ENCODE peak calls at places on chromosomes 6 and 20, in nine cellular contexts. One of them, this sample, is unnamed.
A peak's percentile ranks its signal among the peaks of the same experiment; 100 is the strongest.

GRCh38 chr20:62303327-62304226 is 780 bp downstream of the ADRM1 start:
- DNase-seq in frontal cortex: peak; percentile 26
- DNase-seq in RPMI7951: peak; percentile 44
- DNase-seq in EH: peak; percentile 39
- DNase-seq in HCT116: no peak
- DNase-seq in mesendoderm: peak; percentile 40
- DNase-seq in effector memory CD4-positive, alpha-beta T cell: no peak
- DNase-seq in Ammon's horn: no peak
- DNase-seq in T47D: peak; percentile 59
- DNase-seq in this sample: no peak

GRCh38 chr20:37295001-37295400 is 5.5 kb downstream of the MANBAL start:
- DNase-seq in effector memory CD4-positive, alpha-beta T cell: no peak
- DNase-seq in HCT116: peak; percentile 94
- DNase-seq in frontal cortex: no peak
- DNase-seq in RPMI7951: peak; percentile 99
- DNase-seq in Ammon's horn: no peak
- DNase-seq in EH: peak; percentile 99
- DNase-seq in T47D: no peak
- DNase-seq in mesendoderm: peak; percentile 91
- DNase-seq in this sample: peak; percentile 98

GRCh38 chr6:7171119-7171518 is 63.4 kb downstream of the RREB1 start:
- DNase-seq in mesendoderm: no peak
- DNase-seq in EH: no peak
- DNase-seq in effector memory CD4-positive, alpha-beta T cell: no peak
- DNase-seq in RPMI7951: no peak
- DNase-seq in T47D: no peak
- DNase-seq in Ammon's horn: no peak
- DNase-seq in frontal cortex: no peak
- DNase-seq in HCT116: no peak
- DNase-seq in this sample: no peak

GRCh38 chr6:128463942-128464341 is 56.5 kb downstream of the PTPRK start:
- DNase-seq in RPMI7951: peak; percentile 19
- DNase-seq in frontal cortex: no peak
- DNase-seq in effector memory CD4-positive, alpha-beta T cell: no peak
- DNase-seq in EH: peak; percentile 25
- DNase-seq in Ammon's horn: no peak
- DNase-seq in mesendoderm: no peak
- DNase-seq in T47D: no peak
- DNase-seq in HCT116: no peak
- DNase-seq in this sample: peak; percentile 13

GRCh38 chr6:104855507-104855906 is 4.2 kb downstream of the HACE1 start:
- DNase-seq in HCT116: no peak
- DNase-seq in RPMI7951: peak; percentile 11
- DNase-seq in T47D: no peak
- DNase-seq in frontal cortex: no peak
- DNase-seq in EH: peak; percentile 73
- DNase-seq in effector memory CD4-positive, alpha-beta T cell: no peak
- DNase-seq in Ammon's horn: no peak
- DNase-seq in mesendoderm: no peak
- DNase-seq in this sample: no peak

GRCh38 chr20:23008673-23009072 is 26.4 kb upstream of the SSTR4 start:
- DNase-seq in Ammon's horn: no peak
- DNase-seq in HCT116: no peak
- DNase-seq in RPMI7951: no peak
- DNase-seq in EH: no peak
- DNase-seq in mesendoderm: no peak
- DNase-seq in T47D: no peak
- DNase-seq in frontal cortex: no peak
- DNase-seq in effector memory CD4-positive, alpha-beta T cell: no peak
- DNase-seq in this sample: peak; percentile 22

GRCh38 chr6:163133017-163133416 is 281.5 kb upstream of the QKI start:
- DNase-seq in Ammon's horn: no peak
- DNase-seq in RPMI7951: no peak
- DNase-seq in T47D: peak; percentile 19
- DNase-seq in frontal cortex: no peak
- DNase-seq in HCT116: no peak
- DNase-seq in effector memory CD4-positive, alpha-beta T cell: no peak
- DNase-seq in mesendoderm: peak; percentile 38
- DNase-seq in EH: no peak
- DNase-seq in this sample: no peak

GRCh38 chr6:31725502-31726350 is 2.6 kb downstream of the MPIG6B start:
- DNase-seq in effector memory CD4-positive, alpha-beta T cell: no peak
- DNase-seq in EH: no peak
- DNase-seq in RPMI7951: no peak
- DNase-seq in HCT116: no peak
- DNase-seq in Ammon's horn: no peak
- DNase-seq in frontal cortex: no peak
- DNase-seq in T47D: no peak
- DNase-seq in mesendoderm: no peak
- DNase-seq in this sample: no peak

GRCh38 chr6:99148761-99149160 is 200.7 kb downstream of the FAXC start:
- DNase-seq in EH: no peak
- DNase-seq in mesendoderm: no peak
- DNase-seq in RPMI7951: no peak
- DNase-seq in T47D: no peak
- DNase-seq in effector memory CD4-positive, alpha-beta T cell: no peak
- DNase-seq in frontal cortex: no peak
- DNase-seq in HCT116: no peak
- DNase-seq in Ammon's horn: no peak
- DNase-seq in this sample: no peak

GRCh38 chr6:107080036-107080435 is 35.3 kb downstream of the BEND3 start:
- DNase-seq in mesendoderm: peak; percentile 73
- DNase-seq in T47D: no peak
- DNase-seq in effector memory CD4-positive, alpha-beta T cell: no peak
- DNase-seq in HCT116: peak; percentile 10
- DNase-seq in EH: no peak
- DNase-seq in Ammon's horn: no peak
- DNase-seq in frontal cortex: no peak
- DNase-seq in RPMI7951: no peak
- DNase-seq in this sample: no peak

GRCh38 chr6:137560184-137560563 is 66.0 kb upstream of the OLIG3 start:
- DNase-seq in T47D: no peak
- DNase-seq in mesendoderm: no peak
- DNase-seq in EH: no peak
- DNase-seq in RPMI7951: no peak
- DNase-seq in frontal cortex: no peak
- DNase-seq in Ammon's horn: no peak
- DNase-seq in HCT116: no peak
- DNase-seq in effector memory CD4-positive, alpha-beta T cell: no peak
- DNase-seq in this sample: no peak

GRCh38 chr20:5848711-5849505 is 98.7 kb downstream of the SHLD1 start:
- DNase-seq in RPMI7951: peak; percentile 86
- DNase-seq in effector memory CD4-positive, alpha-beta T cell: no peak
- DNase-seq in frontal cortex: no peak
- DNase-seq in mesendoderm: no peak
- DNase-seq in Ammon's horn: no peak
- DNase-seq in HCT116: no peak
- DNase-seq in T47D: no peak
- DNase-seq in EH: peak; percentile 15
- DNase-seq in this sample: no peak

GRCh38 chr20:7362601-7363000 is 577.7 kb downstream of the HAO1 start:
- DNase-seq in mesendoderm: no peak
- DNase-seq in RPMI7951: no peak
- DNase-seq in effector memory CD4-positive, alpha-beta T cell: no peak
- DNase-seq in Ammon's horn: peak; percentile 3
- DNase-seq in HCT116: no peak
- DNase-seq in EH: no peak
- DNase-seq in T47D: no peak
- DNase-seq in frontal cortex: no peak
- DNase-seq in this sample: no peak

GRCh38 chr20:36988494-36988966 is 37.0 kb upstream of the SAMHD1 start:
- DNase-seq in EH: peak; percentile 23
- DNase-seq in effector memory CD4-positive, alpha-beta T cell: no peak
- DNase-seq in frontal cortex: no peak
- DNase-seq in HCT116: no peak
- DNase-seq in T47D: peak; percentile 39
- DNase-seq in Ammon's horn: no peak
- DNase-seq in RPMI7951: peak; percentile 32
- DNase-seq in mesendoderm: no peak
- DNase-seq in this sample: peak; percentile 34

GRCh38 chr20:14830466-14830865 is 493.1 kb upstream of the FLRT3 start:
- DNase-seq in T47D: no peak
- DNase-seq in effector memory CD4-positive, alpha-beta T cell: no peak
- DNase-seq in HCT116: no peak
- DNase-seq in mesendoderm: no peak
- DNase-seq in RPMI7951: no peak
- DNase-seq in Ammon's horn: no peak
- DNase-seq in EH: no peak
- DNase-seq in frontal cortex: no peak
- DNase-seq in this sample: no peak

GRCh38 chr6:52328303-52328662 is 33.7 kb upstream of the PAQR8 start:
- DNase-seq in EH: no peak
- DNase-seq in T47D: no peak
- DNase-seq in effector memory CD4-positive, alpha-beta T cell: no peak
- DNase-seq in mesendoderm: no peak
- DNase-seq in RPMI7951: no peak
- DNase-seq in Ammon's horn: no peak
- DNase-seq in HCT116: no peak
- DNase-seq in frontal cortex: no peak
- DNase-seq in this sample: no peak

GRCh38 chr20:45300961-45301360 is 5.7 kb upstream of the RBPJL start:
- DNase-seq in mesendoderm: peak; percentile 95
- DNase-seq in EH: peak; percentile 44
- DNase-seq in T47D: peak; percentile 54
- DNase-seq in RPMI7951: peak; percentile 71
- DNase-seq in frontal cortex: peak; percentile 4
- DNase-seq in Ammon's horn: no peak
- DNase-seq in HCT116: peak; percentile 50
- DNase-seq in effector memory CD4-positive, alpha-beta T cell: no peak
- DNase-seq in this sample: peak; percentile 38

This sample was measured in brain microvascular endothelial cell.